ENCODE peak calls at places on chromosomes 4 and X, in ten cellular contexts. S, Z, N, U, W, M, B, C, Q and F are unnamed samples.

GRCh38 chr4:23169598-23170311 is 477.0 kb downstream of the GBA3 start:
- DNase-seq in S (no peak), Z (no peak), N (no peak), U (no peak), W (no peak), M (no peak), B (no peak), C (no peak), Q (no peak), F (no peak)

GRCh38 chr4:159435561-159436023 is 332.7 kb downstream of the RAPGEF2 start:
- DNase-seq in S (no peak), Z (no peak), N (no peak), U (no peak), W (no peak), M (no peak), B (no peak), C (no peak), Q (no peak), F (no peak)

GRCh38 chr4:7782783-7783182 is 156.9 kb downstream of the AFAP1 start:
- DNase-seq in S (no peak), Z (no peak), N (no peak), U (no peak), W (no peak), M (no peak), B (no peak), C (no peak), Q (no peak), F (no peak)

GRCh38 chr4:42778349-42778748 is 114.2 kb upstream of the GRXCR1 start:
- DNase-seq in S (no peak), Z (no peak), N (no peak), U (no peak), W (no peak), M (no peak), B (no peak), C (no peak), Q (no peak), F (no peak)

GRCh38 chr4:3437582-3437936 is 4.2 kb upstream of the HGFAC start:
- DNase-seq in S (no peak), Z (peak), N (no peak), U (no peak), W (no peak), M (no peak), B (no peak), C (no peak), Q (no peak), F (no peak)

GRCh38 chr4:100462206-100462605 is 55.6 kb downstream of the EMCN start:
- DNase-seq in S (no peak), Z (no peak), N (no peak), U (no peak), W (no peak), M (no peak), B (no peak), C (no peak), Q (no peak), F (no peak)

GRCh38 chrX:38409289-38409688 is 56.9 kb downstream of the OTC start:
- DNase-seq in S (no peak), Z (no peak), N (no peak), U (no peak), W (no peak), M (no peak), B (no peak), C (no peak), Q (peak), F (no peak)

GRCh38 chr4:33628296-33628695 is 2616.0 kb downstream of the ARAP2 start:
- DNase-seq in S (no peak), Z (no peak), N (no peak), U (no peak), W (peak), M (no peak), B (no peak), C (peak), Q (no peak), F (no peak)

GRCh38 chrX:3362956-3363355 is 16.5 kb upstream of the MXRA5 start:
- DNase-seq in S (no peak), Z (no peak), N (no peak), U (no peak), W (no peak), M (no peak), B (no peak), C (peak), Q (no peak), F (no peak)

GRCh38 chr4:78332974-78333373 is 218.6 kb upstream of the ANXA3 start:
- DNase-seq in S (no peak), Z (no peak), N (no peak), U (no peak), W (no peak), M (no peak), B (no peak), C (no peak), Q (no peak), F (no peak)

GRCh38 chr4:183873389-183874185 is 31.5 kb upstream of the STOX2 start:
- DNase-seq in S (no peak), Z (no peak), N (no peak), U (no peak), W (no peak), M (no peak), B (no peak), C (no peak), Q (no peak), F (no peak)

GRCh38 chr4:123856689-123857545 is 460.3 kb downstream of the SPRY1 start:
- DNase-seq in S (no peak), Z (peak), N (no peak), U (peak), W (peak), M (no peak), B (no peak), C (no peak), Q (peak), F (no peak)

GRCh38 chr4:184514121-184514988 is 40.0 kb upstream of the IRF2 start:
- DNase-seq in S (no peak), Z (peak), N (peak), U (peak), W (peak), M (no peak), B (no peak), C (peak), Q (no peak), F (no peak)

GRCh38 chr4:151798678-151799416 is 38.0 kb upstream of the GATB start:
- DNase-seq in S (no peak), Z (no peak), N (no peak), U (no peak), W (no peak), M (no peak), B (no peak), C (no peak), Q (no peak), F (no peak)

GRCh38 chrX:97743014-97743413 is 859.3 kb downstream of the RPA4 start:
- DNase-seq in S (no peak), Z (no peak), N (no peak), U (no peak), W (no peak), M (peak), B (no peak), C (no peak), Q (peak), F (no peak)

GRCh38 chr4:140993969-140994459 is 139.3 kb downstream of the RNF150 start:
- DNase-seq in S (no peak), Z (no peak), N (no peak), U (no peak), W (no peak), M (no peak), B (no peak), C (peak), Q (no peak), F (no peak)

GRCh38 chr4:112910109-112910736 is 139.2 kb upstream of the ANK2 start:
- DNase-seq in S (peak), Z (no peak), N (no peak), U (no peak), W (peak), M (no peak), B (no peak), C (no peak), Q (no peak), F (no peak)

GRCh38 chrX:39336709-39337294 is 535.5 kb downstream of the MID1IP1 start:
- DNase-seq in S (peak), Z (no peak), N (no peak), U (peak), W (no peak), M (no peak), B (no peak), C (no peak), Q (no peak), F (no peak)

GRCh38 chr4:117786566-117786965 is 247.7 kb upstream of the NDST3 start:
- DNase-seq in S (no peak), Z (no peak), N (no peak), U (no peak), W (no peak), M (no peak), B (no peak), C (no peak), Q (no peak), F (no peak)

GRCh38 chr4:66556651-66557278 is 886.5 kb upstream of the EPHA5 start:
- DNase-seq in S (no peak), Z (no peak), N (no peak), U (no peak), W (no peak), M (no peak), B (no peak), C (no peak), Q (no peak), F (no peak)

GRCh38 chr4:138535316-138535715 is 293.2 kb upstream of the SLC7A11 start:
- DNase-seq in S (no peak), Z (no peak), N (no peak), U (no peak), W (no peak), M (no peak), B (no peak), C (no peak), Q (no peak), F (no peak)